ENCODE peak calls at places on chromosome 21, in ten cellular contexts. G is GM03348; F is GM06990; N is fibroblast of the conjunctiva; M is endothelial cell; J is non-pigmented ciliary epithelial cell; I is GM12864; A is AG09309; D is stimulated activated CD8-positive, alpha-beta memory T cell treated with anti-CD3 and anti-CD28 coated beads, Interleukin-15, amount 100 ng/mL, for 24 hours; L is C1 segment of cervical spinal cord. Z is an unnamed sample.

GRCh38 chr21:45862544-45863207 is 118.9 kb upstream of the COL6A1 start:
- DNase-seq in I (no peak), A (no peak), M (no peak), L (no peak), J (no peak), G (no peak), N (no peak), D (no peak), F (no peak), Z (no peak)

GRCh38 chr21:43585924-43586411 is 73.3 kb downstream of the HSF2BP start:
- DNase-seq in D (no peak), N (peak), M (peak), I (no peak), J (peak), F (no peak), A (peak), G (peak), L (no peak), Z (no peak)

GRCh38 chr21:25881524-25882376 is 147.0 kb downstream of the GABPA start:
- DNase-seq in L (no peak), J (peak), A (no peak), F (peak), I (peak), M (peak), D (peak), G (peak), N (peak), Z (peak)

GRCh38 chr21:46081862-46082637 is 15.9 kb upstream of the COL6A2 start:
- DNase-seq in D (no peak), J (no peak), L (no peak), G (no peak), A (no peak), I (no peak), M (no peak), N (no peak), F (no peak), Z (peak)

GRCh38 chr21:44259082-44259705 is 2.5 kb downstream of the DNMT3L start:
- DNase-seq in L (no peak), I (no peak), M (no peak), A (no peak), F (no peak), D (no peak), N (no peak), J (no peak), G (no peak), Z (peak)

GRCh38 chr21:40404319-40404906 is 442.5 kb downstream of the DSCAM start:
- DNase-seq in A (no peak), M (no peak), F (no peak), D (no peak), N (no peak), L (no peak), I (no peak), J (no peak), G (no peak), Z (no peak)

GRCh38 chr21:43634618-43635017 is 24.7 kb downstream of the HSF2BP start:
- DNase-seq in N (no peak), L (no peak), J (no peak), D (no peak), M (no peak), I (no peak), A (no peak), F (no peak), G (peak), Z (no peak)

GRCh38 chr21:36891692-36892091 is 74.8 kb downstream of the HLCS start:
- DNase-seq in I (no peak), A (peak), N (no peak), M (no peak), D (no peak), J (no peak), G (no peak), F (no peak), L (no peak), Z (no peak)

GRCh38 chr21:44710756-44711326 is 531 bp downstream of the TSPEAR start:
- DNase-seq in M (no peak), I (no peak), D (no peak), L (no peak), G (no peak), N (no peak), F (no peak), A (no peak), J (no peak), Z (peak)

GRCh38 chr21:44764319-44765230 is 37.0 kb downstream of the UBE2G2 start:
- DNase-seq in A (no peak), F (no peak), N (no peak), L (no peak), I (no peak), J (no peak), D (no peak), M (no peak), G (peak), Z (no peak)

GRCh38 chr21:36883532-36884486 is 82.7 kb downstream of the HLCS start:
- DNase-seq in G (no peak), J (no peak), M (no peak), N (no peak), F (no peak), A (no peak), I (no peak), D (no peak), L (no peak), Z (no peak)

GRCh38 chr21:8989883-8990325 is 1531.5 kb upstream of the TPTE start:
- DNase-seq in A (no peak), N (no peak), G (no peak), M (peak), J (no peak), D (no peak), I (no peak), F (no peak), L (no peak), Z (no peak)

GRCh38 chr21:30605968-30606367 is 5.1 kb downstream of the KRTAP22-1 start:
- DNase-seq in G (no peak), F (no peak), D (no peak), J (no peak), I (no peak), L (no peak), M (no peak), N (no peak), A (no peak), Z (no peak)

GRCh38 chr21:25094695-25095094 is 512.6 kb downstream of the MRPL39 start:
- DNase-seq in N (no peak), F (no peak), G (no peak), I (no peak), L (no peak), M (no peak), A (no peak), D (no peak), J (no peak), Z (no peak)

GRCh38 chr21:38424333-38424732 is 73.9 kb downstream of the ERG start:
- DNase-seq in D (no peak), M (no peak), I (no peak), G (no peak), A (no peak), J (no peak), F (no peak), N (no peak), L (no peak), Z (no peak)

GRCh38 chr21:33230518-33231324 is 983 bp downstream of the IFNAR2 start:
- DNase-seq in A (no peak), G (peak), M (peak), I (no peak), L (peak), F (peak), J (peak), D (no peak), N (no peak), Z (peak)

GRCh38 chr21:45640888-45641479 is 2.5 kb upstream of the PCBP3 start:
- DNase-seq in A (no peak), I (peak), J (no peak), L (no peak), D (no peak), G (peak), F (no peak), M (peak), N (peak), Z (peak)

GRCh38 chr21:46190491-46191131 is 6.4 kb upstream of the SPATC1L start:
- DNase-seq in N (no peak), J (no peak), L (no peak), I (no peak), A (no peak), M (no peak), G (no peak), D (no peak), F (no peak), Z (peak)

GRCh38 chr21:41258617-41259016 is 58.0 kb upstream of the FAM3B start:
- DNase-seq in J (no peak), G (no peak), M (no peak), F (no peak), A (no peak), D (no peak), N (no peak), L (no peak), I (no peak), Z (no peak)

GRCh38 chr21:38267991-38268858 is 11.4 kb downstream of the KCNJ15 start:
- DNase-seq in D (no peak), A (no peak), L (no peak), I (no peak), M (no peak), N (no peak), F (peak), G (peak), J (no peak), Z (no peak)

GRCh38 chr21:35473496-35473895 is 424.4 kb upstream of the RUNX1 start:
- DNase-seq in J (no peak), D (no peak), I (no peak), L (no peak), N (no peak), M (no peak), A (no peak), G (no peak), F (no peak), Z (no peak)

GRCh38 chr21:43645414-43645891 is 13.8 kb downstream of the HSF2BP start:
- DNase-seq in M (peak), I (peak), J (no peak), D (no peak), F (peak), A (peak), G (peak), N (peak), L (no peak), Z (no peak)

GRCh38 chr21:41777934-41778815 is 11.3 kb upstream of the RIPK4 start:
- DNase-seq in I (no peak), J (peak), A (peak), M (peak), L (peak), F (no peak), D (no peak), N (peak), G (peak), Z (peak)

GRCh38 chr21:42431196-42431595 is 27.5 kb downstream of the UBASH3A start:
- DNase-seq in J (no peak), A (no peak), L (no peak), M (no peak), I (no peak), F (no peak), D (no peak), N (no peak), G (no peak), Z (no peak)

GRCh38 chr21:44299458-44300261 is at the start of gene PFKL:
- DNase-seq in G (peak), D (peak), L (peak), M (peak), I (peak), N (peak), J (no peak), F (peak), A (no peak), Z (peak)

GRCh38 chr21:45019076-45019886 is 55.1 kb upstream of the ADARB1 start:
- DNase-seq in A (no peak), J (no peak), N (no peak), L (no peak), G (peak), F (no peak), M (no peak), D (no peak), I (no peak), Z (no peak)

GRCh38 chr21:37916795-37917142 is 512 bp upstream of the KCNJ6 start:
- DNase-seq in L (no peak), F (no peak), A (no peak), N (no peak), M (peak), I (no peak), G (peak), J (no peak), D (no peak), Z (peak)

GRCh38 chr21:43325968-43326367 is 101.0 kb downstream of the SIK1 start:
- DNase-seq in N (no peak), I (peak), D (no peak), J (no peak), M (no peak), G (no peak), A (no peak), F (no peak), L (no peak), Z (no peak)

GRCh38 chr21:15080504-15080903 is 15.7 kb upstream of the NRIP1 start:
- DNase-seq in A (no peak), N (no peak), D (no peak), G (no peak), J (no peak), I (no peak), L (no peak), F (no peak), M (no peak), Z (peak)

GRCh38 chr21:45331521-45332257 is 44.0 kb upstream of the POFUT2 start:
- DNase-seq in F (no peak), M (no peak), L (no peak), D (no peak), G (no peak), A (no peak), J (no peak), N (no peak), I (no peak), Z (no peak)

GRCh38 chr21:43734830-43735229 is 15.9 kb downstream of the PDXK start:
- DNase-seq in I (no peak), J (no peak), A (no peak), F (no peak), D (no peak), M (no peak), N (peak), L (no peak), G (no peak), Z (no peak)

GRCh38 chr21:42564561-42564971 is 50.9 kb downstream of the SLC37A1 start:
- DNase-seq in M (no peak), I (no peak), A (no peak), N (no peak), G (no peak), L (no peak), D (no peak), J (no peak), F (no peak), Z (no peak)

GRCh38 chr21:29477941-29478340 is 179.2 kb downstream of the BACH1 start:
- DNase-seq in G (peak), I (no peak), D (no peak), J (peak), M (no peak), A (no peak), N (no peak), L (no peak), F (no peak), Z (no peak)

GRCh38 chr21:44054710-44055109 is 42.6 kb downstream of the TRAPPC10 start:
- DNase-seq in D (no peak), M (no peak), L (no peak), F (no peak), I (no peak), G (peak), N (no peak), A (no peak), J (peak), Z (no peak)